ENCODE peak calls at places on chromosomes 13 and 19, in five cellular contexts. I is activated naive CD4-positive, alpha-beta T cell treated with Interleukin-2 at 50 U/mL for 16 hours; Z is RPMI8226; R is NCI-H1694; X is CD4-positive, alpha-beta T cell. N is an unnamed sample.

GRCh38 chr13:48400820-48401219 is 12.1 kb downstream of the LPAR6 start:
- DNase-seq in I (no peak), Z (peak; percentile 10), X (no peak), R (no peak), N (peak; percentile 13)

GRCh38 chr19:52896431-52897148 is 845 bp downstream of the ZNF320 start:
- DNase-seq in Z (peak; percentile 67), X (no peak), I (no peak), R (no peak), N (peak; percentile 32)

GRCh38 chr19:15031675-15032074 is 17.6 kb upstream of the CASP14 start:
- DNase-seq in R (no peak), X (no peak), Z (no peak), I (no peak), N (no peak)

GRCh38 chr19:4911314-4911713 is 2.0 kb downstream of the UHRF1 start:
- DNase-seq in I (no peak), X (no peak), R (no peak), Z (no peak), N (no peak)

GRCh38 chr13:112072531-112073244 is 5.7 kb downstream of the SOX1 start:
- DNase-seq in Z (no peak), I (no peak), X (no peak), R (no peak), N (no peak)

GRCh38 chr19:2787115-2787514 is 1.8 kb downstream of the THOP1 start:
- DNase-seq in R (no peak), Z (no peak), X (no peak), I (no peak), N (no peak)

GRCh38 chr13:38819053-38819452 is 132.2 kb downstream of the FREM2 start:
- DNase-seq in R (no peak), X (no peak), I (no peak), Z (peak; percentile 82), N (no peak)

GRCh38 chr19:1401138-1401888 is at the start of gene GAMT:
- DNase-seq in I (peak; percentile 61), R (no peak), Z (peak; percentile 76), X (no peak), N (peak; percentile 88)

GRCh38 chr13:106104281-106104901 is 431.1 kb downstream of the EFNB2 start:
- DNase-seq in I (no peak), X (no peak), Z (no peak), R (no peak), N (peak; percentile 68)

GRCh38 chr13:83827338-83827737 is 54.9 kb downstream of the SLITRK1 start:
- DNase-seq in I (no peak), R (no peak), Z (no peak), X (no peak), N (no peak)

GRCh38 chr19:49744946-49745381 is 18.1 kb downstream of the TSKS start:
- DNase-seq in X (no peak), I (no peak), R (no peak), Z (no peak), N (no peak)

GRCh38 chr19:42313096-42313839 is at the start of gene TMEM145:
- DNase-seq in I (peak; percentile 48), X (no peak), Z (peak; percentile 65), R (no peak), N (peak; percentile 90)

GRCh38 chr19:2308114-2308556 is at the start of gene LINGO3:
- DNase-seq in X (no peak), Z (peak; percentile 75), R (no peak), I (no peak), N (no peak)

GRCh38 chr13:112873851-112874750 is 94.9 kb upstream of the MCF2L start:
- DNase-seq in X (peak; percentile 28), I (peak; percentile 51), R (peak; percentile 77), Z (peak; percentile 59), N (peak; percentile 90)